ENCODE peak calls at places on chromosomes 2 and 18, in seven cellular contexts. N is esophagus squamous epithelium, G is HCT116, R is fibroblast of lung, S is astrocyte, W is GM10248, B is kidney epithelial cell. L is an unnamed sample.

GRCh38 chr2:16525265-16525887 is 140.3 kb downstream of the CYRIA start:
- DNase-seq in W (peak; percentile 44), B (no peak), G (peak; percentile 6), S (no peak), N (no peak), R (no peak), L (no peak)

GRCh38 chr2:166610180-166610919 is 116.3 kb upstream of the SCN7A start:
- DNase-seq in B (no peak), N (no peak), R (peak; percentile 23), G (no peak), S (no peak), W (no peak), L (no peak)

GRCh38 chr2:74747411-74748080 is 86.4 kb upstream of the HK2 start:
- DNase-seq in W (no peak), S (peak; percentile 14), G (no peak), B (no peak), N (no peak), R (peak; percentile 43), L (no peak)

GRCh38 chr2:167653131-167653530 is 594.3 kb downstream of the STK39 start:
- DNase-seq in B (no peak), N (no peak), R (peak; percentile 53), S (peak; percentile 43), G (no peak), W (no peak), L (no peak)

GRCh38 chr18:36899289-36899688 is 70.4 kb downstream of the KIAA1328 start:
- DNase-seq in G (peak; percentile 39), W (no peak), S (no peak), R (no peak), B (no peak), N (no peak), L (no peak)

GRCh38 chr18:67300498-67300897 is 216.0 kb downstream of the DSEL start:
- DNase-seq in S (no peak), W (no peak), R (peak; percentile 1), B (no peak), N (no peak), G (no peak), L (no peak)

GRCh38 chr2:40352321-40353099 is 99.4 kb downstream of the SLC8A1 start:
- DNase-seq in G (no peak), W (no peak), B (no peak), N (no peak), R (peak; percentile 51), S (no peak), L (no peak)

GRCh38 chr2:103860016-103860415 is 993.9 kb upstream of the POU3F3 start:
- DNase-seq in W (no peak), R (no peak), N (no peak), B (no peak), S (no peak), G (no peak), L (no peak)

GRCh38 chr2:3075941-3076340 is 301.7 kb downstream of the EIPR1 start:
- DNase-seq in R (no peak), S (no peak), N (no peak), B (no peak), G (no peak), W (no peak), L (no peak)

GRCh38 chr2:121485039-121485438 is 45.6 kb upstream of the RNU4ATAC start:
- DNase-seq in W (no peak), R (peak; percentile 97), B (peak; percentile 59), G (no peak), N (no peak), S (peak; percentile 96), L (peak; percentile 61)

GRCh38 chr2:9263388-9263787 is 56.8 kb downstream of the ASAP2 start:
- DNase-seq in W (no peak), G (no peak), B (no peak), N (no peak), S (no peak), R (no peak), L (no peak)

GRCh38 chr18:35500113-35500512 is 2.4 kb upstream of the INO80C start:
- DNase-seq in B (no peak), G (no peak), W (no peak), S (no peak), R (no peak), N (no peak), L (no peak)

GRCh38 chr2:205270689-205271088 is 411.6 kb upstream of the NRP2 start:
- DNase-seq in B (no peak), W (no peak), R (peak; percentile 7), G (no peak), N (no peak), S (no peak), L (no peak)

GRCh38 chr2:207227062-207227748 is 61.5 kb upstream of the KLF7 start:
- DNase-seq in R (peak; percentile 57), B (peak; percentile 70), G (no peak), S (peak; percentile 41), N (no peak), W (no peak), L (no peak)

GRCh38 chr2:147456729-147457128 is 388.1 kb upstream of the ACVR2A start:
- DNase-seq in W (no peak), G (no peak), N (no peak), B (no peak), R (peak; percentile 18), S (no peak), L (no peak)

GRCh38 chr2:174577967-174578589 is 19.5 kb downstream of the WIPF1 start:
- DNase-seq in B (no peak), R (peak; percentile 61), N (no peak), S (peak; percentile 49), G (no peak), W (no peak), L (no peak)

GRCh38 chr18:45357681-45358470 is 257.4 kb upstream of the SLC14A2 start:
- DNase-seq in G (no peak), B (no peak), R (peak; percentile 73), W (no peak), S (peak; percentile 68), N (no peak), L (no peak)

GRCh38 chr18:23155537-23155936 is 20.3 kb downstream of the CABLES1 start:
- DNase-seq in G (no peak), W (no peak), R (no peak), N (no peak), B (no peak), S (no peak), L (no peak)

GRCh38 chr2:385061-385460 is 97.2 kb upstream of the ALKAL2 start:
- DNase-seq in W (no peak), B (no peak), G (no peak), N (no peak), S (no peak), R (no peak), L (no peak)

GRCh38 chr18:48553236-48553635 is 14.4 kb downstream of the CTIF start:
- DNase-seq in N (no peak), W (no peak), R (no peak), S (no peak), G (no peak), B (no peak), L (no peak)

GRCh38 chr2:179139506-179139905 is 89.6 kb upstream of the CCDC141 start:
- DNase-seq in W (no peak), N (no peak), G (no peak), R (peak; percentile 1), B (no peak), S (no peak), L (no peak)

GRCh38 chr18:57438669-57439616 is 3.8 kb downstream of the ONECUT2 start:
- DNase-seq in S (no peak), G (no peak), B (no peak), N (no peak), R (no peak), W (peak; percentile 27), L (no peak)

GRCh38 chr2:72581560-72582181 is 244.2 kb downstream of the EXOC6B start:
- DNase-seq in S (no peak), R (no peak), B (no peak), N (no peak), W (no peak), G (no peak), L (no peak)
- TF ChIP-seq CTCF in S (no peak), R (no peak), B (no peak), N (no peak), W (no peak), G (peak; percentile 45), L (peak; percentile 31)

DNA sequence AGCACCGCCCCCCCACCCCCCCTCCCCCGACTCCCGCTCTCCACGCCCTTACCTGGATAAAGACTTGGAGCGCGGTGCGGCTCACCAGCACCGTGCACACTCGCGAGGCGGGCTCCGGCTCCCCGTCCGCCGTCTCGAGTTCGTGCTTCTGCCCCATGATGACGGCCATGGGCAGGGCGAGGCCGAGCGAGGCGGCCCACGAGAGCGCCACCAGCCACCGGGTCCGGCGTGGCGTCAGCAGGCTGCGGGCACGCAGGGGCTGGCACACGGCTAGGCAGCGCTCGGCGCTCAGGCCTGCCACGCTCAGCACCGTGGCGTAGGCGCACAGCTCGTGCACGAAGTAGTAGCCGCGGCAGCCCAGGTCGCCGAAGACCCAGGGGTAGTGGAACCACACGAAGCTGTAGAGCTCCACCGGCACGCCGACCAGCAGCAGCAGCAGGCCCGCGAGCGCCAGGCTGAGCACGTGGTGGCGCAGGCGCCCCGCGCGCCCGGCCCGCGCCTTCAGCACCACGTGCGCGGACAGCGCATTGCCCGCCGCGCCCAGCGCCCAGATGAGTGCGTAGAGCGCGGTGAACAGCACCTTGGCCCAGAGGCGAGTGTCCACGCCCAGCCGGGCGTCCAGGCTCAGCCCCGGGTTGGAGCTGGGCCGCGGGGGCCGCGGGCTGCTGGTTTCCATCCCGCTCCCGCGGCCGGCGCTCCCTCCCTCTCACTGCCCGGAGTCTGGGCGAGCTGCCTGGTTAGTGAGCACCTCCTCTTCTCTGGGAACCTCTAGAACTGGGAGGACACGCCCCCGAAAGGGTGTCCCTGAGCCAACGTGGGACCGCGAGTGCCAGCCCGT is at the start of gene NTSR2:
- DNase-seq in N (no peak), W (no peak), G (no peak), R (peak; percentile 66), B (no peak), S (peak; percentile 47), L (no peak)
- TF ChIP-seq CTCF in N (no peak), W (no peak), G (no peak), R (no peak), B (no peak), S (no peak), L (no peak)

DNA sequence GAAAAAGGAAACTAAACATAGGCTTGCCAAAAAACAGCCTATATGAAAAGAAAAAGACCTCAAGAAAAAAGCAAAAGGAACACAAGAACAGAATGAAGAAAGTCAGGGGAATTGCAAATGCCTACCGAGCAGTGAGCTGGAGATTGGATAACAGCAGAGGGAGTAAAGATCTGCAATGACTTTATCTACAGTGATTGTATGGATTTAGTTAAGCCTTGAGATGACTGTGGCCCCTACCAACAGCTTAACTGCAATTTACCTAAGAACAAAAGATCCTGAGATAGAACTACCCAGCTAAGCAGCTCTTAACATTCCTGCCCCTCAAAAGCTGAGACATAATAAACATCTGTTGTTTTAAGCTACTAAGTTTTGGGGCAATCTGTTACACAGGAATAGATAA is 20.5 kb downstream of the LNPK start:
- DNase-seq in B (no peak), N (no peak), R (no peak), G (no peak), S (no peak), W (no peak), L (no peak)
- TF ChIP-seq CTCF in B (no peak), N (no peak), R (no peak), G (no peak), S (no peak), W (no peak), L (no peak)

GRCh38 chr2:110204408-110205385 is at the start of gene NPHP1:
- DNase-seq in S (peak; percentile 63), G (peak; percentile 60), W (peak; percentile 95), B (peak; percentile 53), N (peak; percentile 18), R (peak; percentile 78), L (no peak)
- TF ChIP-seq CTCF in S (no peak), G (no peak), W (no peak), B (no peak), N (no peak), R (no peak), L (no peak)